ENCODE peak calls at places on chromosomes 7 and 10, in five cellular contexts. C is H1, S is mesendoderm, Q is IMR-90, G is neuronal stem cell. R is an unnamed sample.

GRCh38 chr7:94087664-94088352 is 83.7 kb upstream of the BET1 start:
- DNase-seq in C (no peak), S (peak), Q (peak), G (peak), R (peak)

GRCh38 chr7:130063036-130063435 is 7.3 kb upstream of the KLHDC10 start:
- DNase-seq in C (peak), S (peak), Q (peak), G (peak), R (peak)

GRCh38 chr7:51927738-51928137 is 611.1 kb upstream of the COBL start:
- DNase-seq in C (no peak), S (peak), Q (no peak), G (no peak), R (no peak)

GRCh38 chr10:46514431-46514861 is 42.0 kb downstream of the GPRIN2 start:
- DNase-seq in C (no peak), S (no peak), Q (no peak), G (no peak), R (no peak)

GRCh38 chr7:155194531-155195140 is 103.0 kb upstream of the INSIG1 start:
- DNase-seq in C (no peak), S (no peak), Q (no peak), G (no peak), R (no peak)

GRCh38 chr7:73363225-73364005 is 35.5 kb downstream of the FKBP6 start:
- DNase-seq in C (no peak), S (no peak), Q (no peak), G (no peak), R (no peak)

GRCh38 chr7:114388021-114388420 is 26.6 kb upstream of the FOXP2 start:
- DNase-seq in C (no peak), S (no peak), Q (no peak), G (no peak), R (no peak)

GRCh38 chr10:639751-640672 is 49.5 kb downstream of the DIP2C start:
- DNase-seq in C (no peak), S (no peak), Q (no peak), G (no peak), R (no peak)

GRCh38 chr7:41869091-41869490 is 166.2 kb upstream of the INHBA start:
- DNase-seq in C (no peak), S (no peak), Q (peak), G (no peak), R (no peak)

GRCh38 chr10:64277536-64277935 is 756.3 kb downstream of the REEP3 start:
- DNase-seq in C (no peak), S (no peak), Q (no peak), G (no peak), R (no peak)

GRCh38 chr7:94375167-94375566 is 19.5 kb upstream of the COL1A2 start:
- DNase-seq in C (no peak), S (peak), Q (peak), G (no peak), R (no peak)

GRCh38 chr10:72563327-72563932 is 62.4 kb downstream of the MICU1 start:
- DNase-seq in C (no peak), S (no peak), Q (no peak), G (no peak), R (no peak)

GRCh38 chr7:26202019-26202985 is 757 bp downstream of the CBX3 start:
- DNase-seq in C (no peak), S (no peak), Q (no peak), G (no peak), R (peak)

GRCh38 chr10:118773041-118773440 is 18.3 kb upstream of the CACUL1 start:
- DNase-seq in C (no peak), S (no peak), Q (no peak), G (no peak), R (no peak)

GRCh38 chr10:95500649-95501048 is 60.5 kb downstream of the SORBS1 start:
- DNase-seq in C (no peak), S (no peak), Q (no peak), G (no peak), R (no peak)

GRCh38 chr7:100951172-100951571 is 1.8 kb downstream of the MUC3A start:
- DNase-seq in C (peak), S (peak), Q (no peak), G (no peak), R (no peak)

GRCh38 chr10:104642311-104643022 is 1.4 kb downstream of the SORCS3 start:
- DNase-seq in C (peak), S (peak), Q (no peak), G (peak), R (no peak)

GRCh38 chr10:44911081-44911540 is at the start of gene TMEM72:
- DNase-seq in C (no peak), S (peak), Q (no peak), G (no peak), R (no peak)

GRCh38 chr7:137360087-137360679 is 16.6 kb upstream of the PTN start:
- DNase-seq in C (no peak), S (peak), Q (no peak), G (peak), R (no peak)

GRCh38 chr10:88379575-88379974 is 203.5 kb downstream of the RNLS start:
- DNase-seq in C (no peak), S (no peak), Q (peak), G (no peak), R (no peak)

GRCh38 chr10:124997246-124997790 is 55.4 kb downstream of the ZRANB1 start:
- DNase-seq in C (no peak), S (no peak), Q (no peak), G (no peak), R (no peak)

GRCh38 chr10:102421645-102422585 is 1.3 kb downstream of the FBXL15 start:
- DNase-seq in C (no peak), S (peak), Q (no peak), G (no peak), R (peak)

GRCh38 chr10:43069597-43069996 is 7.3 kb upstream of the RET start:
- DNase-seq in C (no peak), S (no peak), Q (no peak), G (no peak), R (no peak)

GRCh38 chr7:2820508-2820934 is 23.6 kb downstream of the GNA12 start:
- DNase-seq in C (no peak), S (peak), Q (peak), G (no peak), R (peak)

GRCh38 chr7:105245398-105246099 is 143.2 kb downstream of the SRPK2 start:
- DNase-seq in C (no peak), S (no peak), Q (no peak), G (no peak), R (no peak)

GRCh38 chr7:105249216-105249615 is 139.5 kb downstream of the SRPK2 start:
- DNase-seq in C (no peak), S (no peak), Q (peak), G (no peak), R (no peak)

GRCh38 chr7:105250239-105250638 is 138.5 kb downstream of the SRPK2 start:
- DNase-seq in C (no peak), S (no peak), Q (no peak), G (no peak), R (peak)

GRCh38 chr7:105244594-105244993 is 144.1 kb downstream of the SRPK2 start:
- DNase-seq in C (no peak), S (no peak), Q (no peak), G (no peak), R (peak)

DNA sequence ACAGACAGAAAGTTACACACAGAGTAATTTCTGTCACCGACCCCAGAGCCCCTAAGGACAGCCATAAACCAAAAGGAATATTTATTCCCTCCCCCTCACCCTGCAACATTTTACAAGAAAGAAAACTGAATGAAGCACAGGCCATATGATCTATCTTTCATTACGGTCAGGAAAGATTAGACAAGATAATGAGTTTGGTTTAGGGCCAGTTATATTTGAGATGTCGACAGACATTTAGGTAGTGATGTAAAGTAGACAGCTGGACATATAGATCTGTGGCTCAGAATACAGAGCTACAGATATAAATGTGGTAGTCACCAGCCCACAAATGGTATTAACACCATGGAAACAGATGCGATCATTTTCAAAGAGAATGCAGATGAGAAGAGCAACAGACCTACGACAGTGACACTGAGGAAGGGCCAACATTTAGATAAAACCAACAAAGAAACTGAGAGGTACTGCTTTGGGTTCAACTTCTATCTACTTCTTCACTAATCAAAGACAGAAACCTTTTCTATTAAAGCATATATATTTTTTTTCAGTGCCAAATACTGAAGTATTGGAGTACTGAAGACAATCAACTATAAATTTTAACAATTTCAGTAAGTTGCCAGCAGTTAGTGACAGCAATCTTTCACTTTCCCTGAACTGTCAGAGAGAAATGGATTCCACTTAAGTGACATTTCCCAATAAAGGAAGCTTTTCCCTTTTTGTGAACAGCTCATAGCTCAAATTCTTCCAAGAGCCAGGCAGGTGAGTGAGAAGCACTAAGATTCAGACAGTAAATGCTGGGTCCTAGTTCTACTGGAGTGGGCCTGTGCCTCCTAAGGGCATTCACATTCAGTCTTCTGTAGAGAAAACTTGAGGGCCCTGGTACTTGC is 142.3 kb downstream of the SRPK2 start:
- DNase-seq in C (no peak), S (no peak), Q (no peak), G (no peak), R (peak)
- H3K4ac ChIP-seq in C (no peak), S (no peak), Q (no peak), G (no peak), R (no peak)

DNA sequence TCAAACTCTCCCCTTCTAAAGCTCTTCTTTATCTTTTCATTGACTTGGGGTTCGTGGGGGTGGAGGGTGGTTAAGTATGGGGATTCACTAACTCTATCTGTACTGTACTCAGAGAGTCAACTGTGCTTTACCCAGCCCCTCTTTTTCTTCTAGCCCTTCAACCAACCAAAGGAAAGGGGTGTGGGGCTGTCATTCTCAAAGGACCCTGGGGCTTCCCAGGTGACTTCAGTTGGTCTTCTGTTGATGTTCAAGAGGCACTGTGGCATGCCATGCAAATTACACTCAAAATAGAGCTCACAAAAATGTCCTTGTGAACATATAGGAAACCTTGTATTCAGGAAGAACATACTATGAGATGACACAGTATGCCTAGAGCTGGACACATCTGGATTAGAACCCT is 16.9 kb upstream of the RHOBTB1 start:
- DNase-seq in C (no peak), S (no peak), Q (no peak), G (no peak), R (no peak)
- H2BK120ac ChIP-seq in C (no peak), S (no peak), Q (peak), G (no peak), R (no peak)

GRCh38 chr7:132183822-132184380 is 392.4 kb downstream of the PLXNA4 start:
- DNase-seq in C (no peak), S (peak), Q (no peak), G (no peak), R (no peak)
- H3K18ac ChIP-seq in C (no peak), S (no peak), Q (no peak), G (no peak), R (no peak)

GRCh38 chr7:47762746-47763062 is 180.8 kb upstream of the TNS3 start:
- DNase-seq in C (no peak), S (no peak), Q (no peak), G (no peak), R (no peak)
- H3K4ac ChIP-seq in C (no peak), S (no peak), Q (peak), G (no peak), R (peak)

DNA sequence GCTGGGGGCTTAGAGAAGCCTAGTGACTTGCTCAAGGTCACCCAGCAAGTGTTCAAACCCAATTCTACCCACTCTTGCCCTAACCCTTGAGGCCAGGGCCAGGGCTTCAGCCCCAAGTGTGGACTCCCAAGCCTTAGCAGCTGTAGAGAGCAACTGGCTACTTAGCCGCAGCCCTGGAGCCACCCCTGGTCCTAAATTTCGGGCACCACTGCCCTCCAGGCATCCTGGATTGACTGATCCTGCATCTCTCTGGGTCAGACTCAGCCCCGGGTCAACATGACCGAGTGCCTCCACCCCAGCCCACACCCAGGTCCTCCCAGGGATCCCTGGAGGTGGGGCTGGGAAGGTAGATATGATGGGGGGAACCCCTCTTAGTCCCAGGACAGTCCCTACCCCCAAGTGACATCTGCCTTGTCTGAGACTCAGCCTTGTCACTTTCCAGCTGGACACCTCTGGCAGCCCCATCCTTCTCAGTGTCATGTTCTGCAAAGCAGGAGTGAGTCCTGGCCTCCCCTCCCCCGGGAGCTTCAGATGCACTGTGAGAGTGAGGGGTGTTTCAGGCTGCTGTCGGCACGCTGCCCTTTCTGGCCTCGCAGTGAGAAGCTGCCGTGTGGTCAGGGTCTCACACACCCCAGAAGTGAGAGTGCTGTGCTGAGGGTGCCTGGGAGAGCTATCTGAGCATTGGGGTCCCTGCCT is 89.8 kb downstream of the ZMIZ1 start:
- DNase-seq in C (no peak), S (peak), Q (no peak), G (no peak), R (no peak)
- H2BK120ac ChIP-seq in C (no peak), S (peak), Q (peak), G (peak), R (peak)

GRCh38 chr7:43926193-43927043 is at the start of gene UBE2D4:
- DNase-seq in C (no peak), S (peak), Q (peak), G (peak), R (peak)
- H3K18ac ChIP-seq in C (peak), S (peak), Q (peak), G (peak), R (peak)

GRCh38 chr10:80157561-80157960 is 25.0 kb downstream of the PLAC9 start:
- DNase-seq in C (no peak), S (no peak), Q (no peak), G (no peak), R (no peak)
- H3K4ac ChIP-seq in C (no peak), S (no peak), Q (peak), G (no peak), R (no peak)

R was measured in trophoblast cell.